ENCODE peak calls at places on chromosomes 13 and 19, in eight cellular contexts. N is activated CD4-positive, CD25-positive, alpha-beta regulatory T cell treated with anti-CD3 and anti-CD28 coated beads, Interleukin-2, amount 50 U/mL, for 16 hours; F is Ammon's horn; A is progenitor cell of endocrine pancreas; X is D721Med; T is osteocyte; S is OCI-LY7; K is astrocyte of the spinal cord. M is an unnamed sample.

GRCh38 chr13:99439048-99439447 is 62.2 kb upstream of the TM9SF2 start:
- DNase-seq in N (no peak), F (no peak), A (no peak), X (no peak), T (no peak), S (no peak), K (no peak), M (no peak)

GRCh38 chr19:21505459-21506393 is at the start of gene ZNF429:
- DNase-seq in N (peak; percentile 83), F (peak; percentile 98), A (peak; percentile 83), X (peak; percentile 81), T (peak; percentile 95), S (peak; percentile 96), K (peak; percentile 94), M (peak; percentile 99)

GRCh38 chr13:28485551-28485950 is 9.4 kb downstream of the FLT1 start:
- DNase-seq in N (no peak), F (no peak), A (no peak), X (no peak), T (no peak), S (no peak), K (no peak), M (no peak)

GRCh38 chr13:102699419-102699961 is 4.6 kb upstream of the METTL21C start:
- DNase-seq in N (no peak), F (no peak), A (no peak), X (no peak), T (no peak), S (no peak), K (no peak), M (no peak)

GRCh38 chr13:40665061-40665753 is 1.2 kb downstream of the FOXO1 start:
- DNase-seq in N (no peak), F (peak; percentile 37), A (peak; percentile 46), X (no peak), T (no peak), S (peak; percentile 68), K (peak; percentile 12), M (no peak)

GRCh38 chr19:16897572-16898056 is 8.8 kb downstream of the F2RL3 start:
- DNase-seq in N (no peak), F (no peak), A (no peak), X (no peak), T (no peak), S (no peak), K (no peak), M (no peak)

GRCh38 chr19:42431486-42431885 is 4.3 kb upstream of the LIPE start:
- DNase-seq in N (no peak), F (no peak), A (no peak), X (no peak), T (no peak), S (no peak), K (no peak), M (no peak)

GRCh38 chr19:3979674-3980352 is 5.5 kb downstream of the EEF2 start:
- DNase-seq in N (no peak), F (no peak), A (no peak), X (peak; percentile 17), T (no peak), S (no peak), K (no peak), M (no peak)

GRCh38 chr19:38709119-38709518 is 35.2 kb downstream of the CAPN12 start:
- DNase-seq in N (no peak), F (no peak), A (no peak), X (no peak), T (no peak), S (no peak), K (no peak), M (no peak)